ENCODE peak calls at places on chromosomes 16 and 17, in five cellular contexts. One of them, this sample, is unnamed.

GRCh38 chr17:67025216-67025792 is 19.1 kb upstream of the CACNG1 start:
- DNase-seq in pancreas: no peak
- DNase-seq in OCI-LY7: no peak
- DNase-seq in MM.1S: no peak
- DNase-seq in tibial nerve: no peak
- DNase-seq in this sample: no peak

GRCh38 chr16:79261461-79261860 is 339.1 kb downstream of the MAF start:
- DNase-seq in tibial nerve: no peak
- DNase-seq in pancreas: peak
- DNase-seq in MM.1S: no peak
- DNase-seq in OCI-LY7: no peak
- DNase-seq in this sample: peak

GRCh38 chr17:67105213-67105612 is 60.9 kb downstream of the CACNG1 start:
- DNase-seq in OCI-LY7: no peak
- DNase-seq in pancreas: no peak
- DNase-seq in tibial nerve: no peak
- DNase-seq in MM.1S: no peak
- DNase-seq in this sample: no peak

GRCh38 chr17:13590441-13590840 is 11.3 kb downstream of the HS3ST3A1 start:
- DNase-seq in pancreas: no peak
- DNase-seq in OCI-LY7: no peak
- DNase-seq in MM.1S: no peak
- DNase-seq in tibial nerve: no peak
- DNase-seq in this sample: no peak

GRCh38 chr17:41687828-41688640 is 651 bp upstream of the EIF1 start:
- DNase-seq in MM.1S: peak
- DNase-seq in pancreas: no peak
- DNase-seq in OCI-LY7: peak
- DNase-seq in tibial nerve: peak
- DNase-seq in this sample: peak

GRCh38 chr16:7408700-7409340 is 76.2 kb downstream of the RBFOX1 start:
- DNase-seq in OCI-LY7: no peak
- DNase-seq in MM.1S: no peak
- DNase-seq in pancreas: no peak
- DNase-seq in tibial nerve: no peak
- DNase-seq in this sample: no peak

GRCh38 chr17:22310717-22311686 is 618.7 kb downstream of the KCNJ18 start:
- DNase-seq in tibial nerve: no peak
- DNase-seq in MM.1S: peak
- DNase-seq in pancreas: no peak
- DNase-seq in OCI-LY7: no peak
- DNase-seq in this sample: no peak

GRCh38 chr16:66275795-66276428 is 90.6 kb upstream of the CDH5 start:
- DNase-seq in MM.1S: peak
- DNase-seq in pancreas: peak
- DNase-seq in tibial nerve: peak
- DNase-seq in OCI-LY7: peak
- DNase-seq in this sample: no peak

GRCh38 chr16:87259431-87259830 is 57.8 kb downstream of the C16orf95 start:
- DNase-seq in pancreas: no peak
- DNase-seq in MM.1S: no peak
- DNase-seq in tibial nerve: no peak
- DNase-seq in OCI-LY7: no peak
- DNase-seq in this sample: no peak

GRCh38 chr16:30335598-30336474 is 19.3 kb downstream of the CD2BP2 start:
- DNase-seq in OCI-LY7: no peak
- DNase-seq in pancreas: no peak
- DNase-seq in tibial nerve: no peak
- DNase-seq in MM.1S: peak
- DNase-seq in this sample: no peak

GRCh38 chr17:1961187-1961586 is 63.9 kb downstream of the RTN4RL1 start:
- DNase-seq in tibial nerve: no peak
- DNase-seq in MM.1S: no peak
- DNase-seq in OCI-LY7: no peak
- DNase-seq in pancreas: no peak
- DNase-seq in this sample: no peak

GRCh38 chr17:33977729-33978514 is 277.2 kb upstream of the CCL2 start:
- DNase-seq in MM.1S: no peak
- DNase-seq in pancreas: no peak
- DNase-seq in OCI-LY7: no peak
- DNase-seq in tibial nerve: no peak
- DNase-seq in this sample: no peak

GRCh38 chr17:64024781-64025731 is 4.6 kb upstream of the ICAM2 start:
- DNase-seq in OCI-LY7: no peak
- DNase-seq in tibial nerve: no peak
- DNase-seq in pancreas: no peak
- DNase-seq in MM.1S: no peak
- DNase-seq in this sample: peak

GRCh38 chr17:39096435-39097158 is 54.8 kb downstream of the PLXDC1 start:
- DNase-seq in tibial nerve: no peak
- DNase-seq in pancreas: no peak
- DNase-seq in OCI-LY7: peak
- DNase-seq in MM.1S: no peak
- DNase-seq in this sample: peak

GRCh38 chr17:12680993-12681392 is 15.3 kb downstream of the MYOCD start:
- DNase-seq in MM.1S: no peak
- DNase-seq in tibial nerve: no peak
- DNase-seq in OCI-LY7: no peak
- DNase-seq in pancreas: no peak
- DNase-seq in this sample: no peak

GRCh38 chr16:50776042-50776441 is 34.2 kb downstream of the CYLD start:
- DNase-seq in pancreas: no peak
- DNase-seq in MM.1S: no peak
- DNase-seq in tibial nerve: no peak
- DNase-seq in OCI-LY7: no peak
- DNase-seq in this sample: no peak
- H3K4me3 ChIP-seq in pancreas: no peak
- H3K4me3 ChIP-seq in MM.1S: no peak
- H3K4me3 ChIP-seq in tibial nerve: no peak
- H3K4me3 ChIP-seq in OCI-LY7: no peak
- H3K4me3 ChIP-seq in this sample: no peak

DNA sequence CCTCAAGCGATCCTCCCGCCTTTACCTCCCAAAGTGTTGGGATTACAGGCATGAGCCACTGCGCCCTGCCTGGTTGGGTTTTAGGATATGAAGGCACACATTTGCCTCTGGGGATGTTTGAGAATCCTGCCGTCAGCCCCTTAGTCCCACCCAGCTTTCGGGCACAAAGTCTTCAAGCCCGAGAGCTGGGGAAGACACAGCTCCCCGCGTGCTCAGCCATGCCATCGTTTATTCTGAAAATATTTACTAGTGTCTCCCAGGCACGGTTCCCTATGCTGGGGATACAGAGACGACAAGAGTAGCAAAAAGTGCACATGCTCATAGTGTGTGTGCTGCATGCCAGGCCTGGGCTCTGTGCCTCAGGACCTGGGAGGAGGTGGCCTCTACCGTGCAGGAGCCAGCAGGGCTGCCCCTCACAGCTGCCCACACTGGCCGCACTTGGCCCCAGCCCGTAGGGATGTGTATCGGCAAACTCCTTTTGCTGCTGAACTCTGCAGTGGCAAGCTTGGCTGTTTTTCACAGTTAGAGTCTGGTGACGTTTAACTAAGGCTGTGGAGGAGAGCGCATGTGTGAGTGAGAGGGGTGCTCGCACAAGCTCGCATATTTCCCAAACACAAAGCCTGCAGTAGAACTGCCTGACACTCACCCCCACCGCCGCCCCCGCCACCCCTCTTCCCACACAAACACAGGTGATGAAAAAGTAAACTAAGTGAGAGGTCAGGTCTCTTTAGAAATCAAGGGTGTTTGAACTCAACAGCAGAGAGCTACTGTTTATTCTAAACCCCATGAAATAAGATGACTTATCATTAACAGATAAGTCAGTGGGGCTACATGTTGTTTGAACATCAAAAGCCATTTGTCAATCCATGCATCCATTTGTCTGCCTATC is 266.4 kb downstream of the MRTFB start:
- DNase-seq in MM.1S: no peak
- DNase-seq in tibial nerve: no peak
- DNase-seq in pancreas: no peak
- DNase-seq in OCI-LY7: no peak
- DNase-seq in this sample: no peak
- H3K4me3 ChIP-seq in MM.1S: no peak
- H3K4me3 ChIP-seq in tibial nerve: no peak
- H3K4me3 ChIP-seq in pancreas: no peak
- H3K4me3 ChIP-seq in OCI-LY7: no peak
- H3K4me3 ChIP-seq in this sample: no peak

GRCh38 chr17:76146053-76146875 is 5.2 kb upstream of the FOXJ1 start:
- DNase-seq in pancreas: no peak
- DNase-seq in tibial nerve: no peak
- DNase-seq in OCI-LY7: peak
- DNase-seq in MM.1S: no peak
- DNase-seq in this sample: peak
- H3K4me3 ChIP-seq in pancreas: no peak
- H3K4me3 ChIP-seq in tibial nerve: no peak
- H3K4me3 ChIP-seq in OCI-LY7: peak
- H3K4me3 ChIP-seq in MM.1S: peak
- H3K4me3 ChIP-seq in this sample: no peak

GRCh38 chr16:85656351-85657266 is 32.1 kb downstream of the GINS2 start:
- DNase-seq in MM.1S: no peak
- DNase-seq in tibial nerve: no peak
- DNase-seq in pancreas: peak
- DNase-seq in OCI-LY7: no peak
- DNase-seq in this sample: peak
- H3K4me3 ChIP-seq in MM.1S: no peak
- H3K4me3 ChIP-seq in tibial nerve: no peak
- H3K4me3 ChIP-seq in pancreas: no peak
- H3K4me3 ChIP-seq in OCI-LY7: no peak
- H3K4me3 ChIP-seq in this sample: no peak

GRCh38 chr17:29595107-29595942 is 2.4 kb downstream of the ANKRD13B start:
- DNase-seq in tibial nerve: no peak
- DNase-seq in OCI-LY7: no peak
- DNase-seq in pancreas: no peak
- DNase-seq in MM.1S: no peak
- DNase-seq in this sample: peak

GRCh38 chr17:29593546-29594440 is 861 bp downstream of the ANKRD13B start:
- DNase-seq in MM.1S: peak
- DNase-seq in tibial nerve: no peak
- DNase-seq in pancreas: peak
- DNase-seq in OCI-LY7: peak
- DNase-seq in this sample: peak

GRCh38 chr17:29595943-29596774 is 3.2 kb downstream of the ANKRD13B start:
- DNase-seq in MM.1S: no peak
- DNase-seq in OCI-LY7: no peak
- DNase-seq in tibial nerve: no peak
- DNase-seq in pancreas: no peak
- DNase-seq in this sample: peak

GRCh38 chr17:29592850-29593545 is at the start of gene ANKRD13B:
- DNase-seq in tibial nerve: no peak
- DNase-seq in MM.1S: no peak
- DNase-seq in OCI-LY7: peak
- DNase-seq in pancreas: peak
- DNase-seq in this sample: peak

DNA sequence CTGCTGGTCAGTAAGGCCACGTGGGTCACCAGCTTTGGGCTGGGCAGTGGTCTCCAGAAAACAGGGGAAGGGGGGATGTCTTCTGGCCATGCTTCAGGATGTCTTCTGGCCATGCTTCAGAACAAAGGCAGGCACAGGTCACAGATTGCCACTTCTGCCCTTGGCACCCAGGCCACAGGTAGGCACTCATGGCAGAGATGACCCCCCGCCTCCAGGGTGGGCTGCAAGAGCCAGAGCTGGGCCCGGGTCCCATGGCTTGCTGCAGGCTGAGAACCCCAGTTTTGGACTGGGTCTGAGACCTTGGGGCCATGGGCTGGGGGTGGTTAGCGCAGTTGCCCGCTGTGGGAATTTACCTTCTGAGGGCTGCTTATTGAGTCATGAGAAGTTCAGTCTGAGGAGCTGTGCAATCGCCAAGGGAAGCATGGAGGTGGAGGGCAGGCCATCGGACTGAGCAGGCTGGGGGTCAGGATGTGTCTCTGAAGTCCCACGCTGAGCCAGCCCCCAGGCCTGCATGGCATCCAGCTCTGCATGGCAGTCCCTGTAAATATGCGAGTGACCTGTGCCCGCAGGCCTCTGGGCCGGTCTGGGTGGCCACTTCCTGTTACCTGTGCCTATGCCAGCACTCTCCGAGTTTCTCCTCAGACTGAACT is 1.6 kb downstream of the ANKRD13B start:
- DNase-seq in MM.1S: no peak
- DNase-seq in pancreas: no peak
- DNase-seq in tibial nerve: no peak
- DNase-seq in OCI-LY7: no peak
- DNase-seq in this sample: peak
- H3K4me3 ChIP-seq in MM.1S: peak
- H3K4me3 ChIP-seq in pancreas: no peak
- H3K4me3 ChIP-seq in tibial nerve: peak
- H3K4me3 ChIP-seq in OCI-LY7: peak
- H3K4me3 ChIP-seq in this sample: no peak

DNA sequence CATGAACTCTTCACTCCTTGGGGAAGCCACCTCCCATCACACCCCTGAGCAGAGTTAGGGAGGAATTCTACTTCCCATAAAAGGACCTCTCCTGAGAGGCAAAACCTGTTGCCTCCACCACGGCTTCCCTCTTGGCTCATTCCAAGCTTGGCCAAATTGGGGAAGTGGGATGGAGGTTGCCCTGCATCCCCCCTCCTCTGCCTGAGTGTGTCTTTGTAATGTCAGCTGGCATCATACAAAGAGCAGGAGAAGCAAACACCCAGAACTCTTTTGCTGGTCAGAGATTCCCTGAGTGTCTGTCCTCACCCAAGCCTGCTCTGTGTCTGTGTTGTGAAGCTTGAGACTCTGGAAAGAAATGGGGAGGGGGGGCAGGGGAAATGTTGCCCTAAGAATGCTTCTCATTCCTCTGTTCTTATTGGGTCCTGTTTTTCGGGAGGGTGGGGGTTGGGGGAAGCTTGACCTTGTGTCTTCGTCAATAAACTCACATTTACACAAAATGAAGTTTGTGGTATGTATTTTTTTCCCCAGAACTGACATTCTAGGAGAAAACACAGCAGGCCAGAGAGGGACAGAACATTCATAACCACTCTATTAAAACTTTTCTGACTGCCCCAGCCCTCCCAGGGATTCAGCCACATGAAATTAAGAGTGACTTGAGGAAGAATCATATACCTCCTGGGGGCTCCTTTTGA is 5.4 kb upstream of the RASL10B start:
- DNase-seq in MM.1S: no peak
- DNase-seq in tibial nerve: no peak
- DNase-seq in OCI-LY7: no peak
- DNase-seq in pancreas: no peak
- DNase-seq in this sample: no peak
- H3K4me3 ChIP-seq in MM.1S: no peak
- H3K4me3 ChIP-seq in tibial nerve: no peak
- H3K4me3 ChIP-seq in OCI-LY7: no peak
- H3K4me3 ChIP-seq in pancreas: no peak
- H3K4me3 ChIP-seq in this sample: no peak

This sample was measured in heart left ventricle.